ENCODE peak calls at places on chromosomes 13 and 19, in nine cellular contexts. H is AG09319; A is activated T-helper 1 cell treated with Interleukin-2 at 50 U/mL for 16 hours; X is glutamatergic neuron; Y is NCI-H1436; O is stimulated activated CD8-positive, alpha-beta memory T cell treated with anti-CD3 and anti-CD28 coated beads, Interleukin-15, amount 100 ng/mL, for 1 hour; S is cardiac fibroblast; W is stimulated activated CD4-positive, alpha-beta T cell treated with anti-CD3 and anti-CD28 coated beads, Interleukin-4, amount 100 ng/mL, for 24 hours; B is NCI-H1930. E is an unnamed sample.

GRCh38 chr19:18865973-18866799 is 29.8 kb downstream of the CERS1 start:
- DNase-seq in H (no peak), A (peak), X (peak), Y (no peak), O (peak), S (peak), W (peak), B (no peak), E (peak)

GRCh38 chr13:95382411-95382810 is 81.2 kb upstream of the ABCC4 start:
- DNase-seq in H (no peak), A (no peak), X (no peak), Y (no peak), O (no peak), S (no peak), W (no peak), B (no peak), E (no peak)

GRCh38 chr13:57123660-57124059 is 17.1 kb upstream of the PRR20A start:
- DNase-seq in H (no peak), A (no peak), X (no peak), Y (no peak), O (no peak), S (peak), W (no peak), B (no peak), E (no peak)

GRCh38 chr13:67048793-67049150 is 181.4 kb downstream of the PCDH9 start:
- DNase-seq in H (no peak), A (no peak), X (no peak), Y (no peak), O (no peak), S (peak), W (no peak), B (no peak), E (peak)

GRCh38 chr19:2552859-2553258 is 76.9 kb downstream of the GADD45B start:
- DNase-seq in H (no peak), A (peak), X (no peak), Y (no peak), O (peak), S (no peak), W (peak), B (no peak), E (no peak)

GRCh38 chr13:35744566-35745203 is 268.2 kb upstream of the MAB21L1 start:
- DNase-seq in H (no peak), A (no peak), X (no peak), Y (no peak), O (no peak), S (peak), W (no peak), B (no peak), E (no peak)

GRCh38 chr19:18743281-18743825 is 47.8 kb downstream of the COMP start:
- DNase-seq in H (no peak), A (no peak), X (peak), Y (no peak), O (no peak), S (peak), W (no peak), B (no peak), E (peak)

GRCh38 chr19:29211562-29212416 is 1.2 kb downstream of the UQCRFS1 start:
- DNase-seq in H (no peak), A (no peak), X (no peak), Y (no peak), O (no peak), S (peak), W (peak), B (no peak), E (no peak)

GRCh38 chr19:14577885-14578427 is 4.9 kb upstream of the CLEC17A start:
- DNase-seq in H (no peak), A (no peak), X (peak), Y (no peak), O (no peak), S (no peak), W (peak), B (no peak), E (no peak)

GRCh38 chr19:23784274-23784673 is 25.6 kb upstream of the ZNF681 start:
- DNase-seq in H (no peak), A (no peak), X (no peak), Y (no peak), O (no peak), S (no peak), W (no peak), B (no peak), E (no peak)

GRCh38 chr19:56333506-56333905 is 18.9 kb upstream of the ZSCAN5A start:
- DNase-seq in H (peak), A (no peak), X (peak), Y (peak), O (peak), S (peak), W (peak), B (no peak), E (peak)

GRCh38 chr13:49625392-49626137 is 2.7 kb upstream of the ARL11 start:
- DNase-seq in H (no peak), A (no peak), X (no peak), Y (no peak), O (no peak), S (peak), W (no peak), B (no peak), E (peak)

GRCh38 chr19:30450101-30450500 is 77.9 kb downstream of the ZNF536 start:
- DNase-seq in H (peak), A (no peak), X (peak), Y (peak), O (no peak), S (peak), W (no peak), B (peak), E (peak)

GRCh38 chr13:107284168-107284567 is 716.2 kb upstream of the ARGLU1 start:
- DNase-seq in H (no peak), A (no peak), X (no peak), Y (no peak), O (no peak), S (peak), W (no peak), B (no peak), E (no peak)

GRCh38 chr19:16067205-16067938 is 8.9 kb upstream of the TPM4 start:
- DNase-seq in H (peak), A (no peak), X (no peak), Y (no peak), O (no peak), S (peak), W (no peak), B (no peak), E (peak)

GRCh38 chr13:76879211-76879875 is 6.9 kb downstream of the KCTD12 start:
- DNase-seq in H (no peak), A (peak), X (no peak), Y (no peak), O (peak), S (peak), W (peak), B (no peak), E (peak)

GRCh38 chr19:343941-344624 is 513 bp downstream of the MIER2 start:
- DNase-seq in H (no peak), A (peak), X (peak), Y (no peak), O (no peak), S (peak), W (peak), B (no peak), E (no peak)

GRCh38 chr13:97127842-97128241 is 94.3 kb upstream of the MBNL2 start:
- DNase-seq in H (no peak), A (no peak), X (no peak), Y (no peak), O (no peak), S (no peak), W (no peak), B (no peak), E (no peak)

GRCh38 chr19:49506575-49507105 is 5.8 kb upstream of the FCGRT start:
- DNase-seq in H (no peak), A (peak), X (peak), Y (peak), O (peak), S (peak), W (peak), B (no peak), E (peak)

GRCh38 chr19:49340069-49340864 is 5.1 kb downstream of the CD37 start:
- DNase-seq in H (no peak), A (no peak), X (peak), Y (peak), O (no peak), S (peak), W (no peak), B (no peak), E (peak)

GRCh38 chr19:33947565-33947964 is 150.9 kb downstream of the KCTD15 start:
- DNase-seq in H (no peak), A (no peak), X (no peak), Y (no peak), O (no peak), S (no peak), W (no peak), B (no peak), E (no peak)

GRCh38 chr19:6707658-6708018 is 12.8 kb downstream of the C3 start:
- DNase-seq in H (no peak), A (no peak), X (no peak), Y (no peak), O (no peak), S (no peak), W (no peak), B (no peak), E (no peak)

GRCh38 chr19:5292453-5292842 is 48.2 kb downstream of the PTPRS start:
- DNase-seq in H (no peak), A (no peak), X (no peak), Y (peak), O (no peak), S (peak), W (no peak), B (no peak), E (no peak)

GRCh38 chr19:44603201-44603945 is 10.0 kb upstream of the IGSF23 start:
- DNase-seq in H (peak), A (no peak), X (no peak), Y (no peak), O (no peak), S (peak), W (no peak), B (no peak), E (peak)

GRCh38 chr19:12733369-12733896 is 1.1 kb downstream of the TRIR start:
- DNase-seq in H (no peak), A (no peak), X (no peak), Y (no peak), O (no peak), S (peak), W (peak), B (no peak), E (peak)

GRCh38 chr19:51994048-51994644 is 7.5 kb upstream of the ZNF350 start:
- DNase-seq in H (no peak), A (no peak), X (no peak), Y (no peak), O (no peak), S (no peak), W (no peak), B (no peak), E (no peak)

GRCh38 chr19:14507704-14508246 is 10.4 kb downstream of the DNAJB1 start:
- DNase-seq in H (no peak), A (no peak), X (no peak), Y (no peak), O (no peak), S (peak), W (no peak), B (no peak), E (no peak)

GRCh38 chr19:37928527-37929286 is 21.7 kb downstream of the SIPA1L3 start:
- DNase-seq in H (no peak), A (no peak), X (no peak), Y (no peak), O (no peak), S (no peak), W (no peak), B (no peak), E (no peak)

GRCh38 chr13:29503041-29503837 is 92.2 kb downstream of the SLC7A1 start:
- DNase-seq in H (no peak), A (no peak), X (no peak), Y (no peak), O (no peak), S (no peak), W (no peak), B (no peak), E (no peak)

GRCh38 chr19:52640916-52641315 is 2.8 kb upstream of the ZNF83 start:
- DNase-seq in H (no peak), A (no peak), X (peak), Y (no peak), O (no peak), S (no peak), W (no peak), B (no peak), E (no peak)

GRCh38 chr19:34217952-34218817 is 36.2 kb upstream of the GARRE1 start:
- DNase-seq in H (peak), A (peak), X (no peak), Y (peak), O (peak), S (peak), W (peak), B (no peak), E (peak)

GRCh38 chr19:14517840-14518505 is at the start of gene DNAJB1:
- DNase-seq in H (no peak), A (peak), X (peak), Y (peak), O (no peak), S (peak), W (peak), B (no peak), E (peak)

E was measured in H4.